ENCODE peak calls at places on chromosome 19, in six cellular contexts. G is mesendoderm, W is DND-41, U is NT2/D1, E is neural progenitor cell, Q is neuronal stem cell. V is an unnamed sample.

GRCh38 chr19:31054430-31054829 is 294.8 kb downstream of the TSHZ3 start:
- DNase-seq in W (peak; percentile 24), E (peak; percentile 82), G (peak; percentile 92), Q (peak; percentile 40), U (peak; percentile 20), V (peak; percentile 74)

GRCh38 chr19:11420429-11420893 is 1.3 kb upstream of the RGL3 start:
- DNase-seq in W (no peak), Q (no peak), G (no peak), E (peak; percentile 44), U (no peak), V (peak; percentile 67)

GRCh38 chr19:43759515-43759914 is 4.8 kb upstream of the SMG9 start:
- DNase-seq in G (peak; percentile 37), E (no peak), W (no peak), Q (no peak), U (no peak), V (peak; percentile 93)

GRCh38 chr19:46390121-46390858 is 23.1 kb downstream of the CCDC8 start:
- DNase-seq in W (no peak), E (no peak), U (no peak), G (no peak), Q (no peak), V (no peak)

GRCh38 chr19:45385392-45386221 is 15.2 kb upstream of the ERCC2 start:
- DNase-seq in U (no peak), Q (no peak), E (peak; percentile 19), W (no peak), G (peak; percentile 52), V (peak; percentile 48)

GRCh38 chr19:18967358-18968146 is 26.5 kb upstream of the HOMER3 start:
- DNase-seq in G (no peak), Q (no peak), W (no peak), E (no peak), U (no peak), V (peak; percentile 85)

GRCh38 chr19:43467730-43468129 is 2.3 kb upstream of the LYPD3 start:
- DNase-seq in G (no peak), W (no peak), E (no peak), Q (no peak), U (no peak), V (peak; percentile 59)

GRCh38 chr19:33429891-33430673 is 56.6 kb downstream of the CEBPG start:
- DNase-seq in Q (no peak), U (no peak), G (no peak), W (peak; percentile 14), E (no peak), V (no peak)

GRCh38 chr19:45809643-45810159 is 5.4 kb downstream of the RSPH6A start:
- DNase-seq in U (no peak), G (peak; percentile 51), E (no peak), W (peak; percentile 81), Q (no peak), V (peak; percentile 58)

GRCh38 chr19:35069706-35070105 is 28.2 kb downstream of the HPN start:
- DNase-seq in Q (no peak), U (no peak), G (no peak), E (no peak), W (no peak), V (no peak)

GRCh38 chr19:28296506-28296905 is 916.4 kb downstream of the UQCRFS1 start:
- DNase-seq in U (no peak), G (no peak), Q (no peak), W (no peak), E (no peak), V (peak; percentile 90)

GRCh38 chr19:58372311-58373133 is 8.3 kb downstream of the ZNF837 start:
- DNase-seq in U (no peak), W (no peak), Q (no peak), G (peak; percentile 65), E (no peak), V (peak; percentile 26)

GRCh38 chr19:58453743-58454142 is 2.3 kb downstream of the ZNF324B start:
- DNase-seq in E (no peak), G (no peak), Q (no peak), U (no peak), W (no peak), V (no peak)

GRCh38 chr19:2867025-2867991 is at the start of gene ZNF556:
- DNase-seq in W (peak; percentile 32), E (no peak), Q (no peak), U (no peak), G (no peak), V (peak; percentile 12)

GRCh38 chr19:2485428-2485827 is 9.5 kb downstream of the GADD45B start:
- DNase-seq in U (no peak), G (no peak), W (no peak), Q (no peak), E (no peak), V (no peak)

GRCh38 chr19:47391510-47392223 is 27.7 kb downstream of the MEIS3 start:
- DNase-seq in G (peak; percentile 99), W (peak; percentile 78), Q (peak; percentile 52), E (peak; percentile 78), U (peak; percentile 92), V (peak; percentile 76)

GRCh38 chr19:3725121-3725520 is 16.9 kb downstream of the TJP3 start:
- DNase-seq in U (no peak), Q (no peak), W (no peak), E (no peak), G (no peak), V (no peak)

GRCh38 chr19:33458807-33459206 is 62.8 kb downstream of the PEPD start:
- DNase-seq in W (no peak), E (no peak), U (no peak), Q (no peak), G (no peak), V (no peak)

GRCh38 chr19:3844596-3844995 is 24.2 kb downstream of the ZFR2 start:
- DNase-seq in G (no peak), U (no peak), E (no peak), W (no peak), Q (no peak), V (no peak)

GRCh38 chr19:39599116-39599515 is 3.2 kb upstream of the LGALS13 start:
- DNase-seq in W (peak; percentile 66), U (peak; percentile 20), Q (peak; percentile 53), G (peak; percentile 54), E (peak; percentile 77), V (peak; percentile 51)

GRCh38 chr19:18308051-18308947 is 14.6 kb downstream of the LSM4 start:
- DNase-seq in E (no peak), W (no peak), G (no peak), Q (no peak), U (no peak), V (no peak)

GRCh38 chr19:17686592-17687042 is 1.5 kb downstream of the UNC13A start:
- DNase-seq in U (no peak), W (no peak), E (peak; percentile 66), Q (no peak), G (peak; percentile 89), V (peak; percentile 49)

GRCh38 chr19:41906916-41907680 is 21.2 kb downstream of the ERFL start:
- DNase-seq in U (no peak), G (no peak), W (no peak), Q (no peak), E (no peak), V (no peak)

GRCh38 chr19:45050036-45050435 is 11.2 kb downstream of the CLASRP start:
- DNase-seq in W (no peak), G (no peak), E (no peak), U (no peak), Q (no peak), V (peak; percentile 12)

GRCh38 chr19:35268546-35269424 is at the start of gene USF2:
- DNase-seq in W (peak; percentile 75), Q (peak; percentile 48), G (peak; percentile 81), E (peak; percentile 89), U (no peak), V (peak; percentile 84)

GRCh38 chr19:40672573-40673299 is 17.7 kb downstream of the NUMBL start:
- DNase-seq in G (no peak), W (no peak), E (no peak), U (no peak), Q (no peak), V (no peak)

GRCh38 chr19:20039203-20039723 is at the start of gene ZNF682:
- DNase-seq in E (peak; percentile 99), U (peak; percentile 96), G (peak; percentile 99), W (peak; percentile 97), Q (peak; percentile 95), V (peak; percentile 99)

GRCh38 chr19:45368737-45369340 is 1.5 kb downstream of the ERCC2 start:
- DNase-seq in E (peak; percentile 26), G (peak; percentile 67), Q (no peak), W (no peak), U (no peak), V (no peak)

GRCh38 chr19:22634450-22634827 is 315 bp downstream of the ZNF492 start:
- DNase-seq in W (no peak), G (no peak), Q (no peak), U (no peak), E (no peak), V (peak; percentile 50)
- H3K9ac ChIP-seq in W (peak overlapping the region; percentile 89), G (no peak overlapping the region), Q (no peak overlapping the region), U (peak overlapping the region; percentile 99), E (no peak overlapping the region), V (peak overlapping the region; percentile 84)

DNA sequence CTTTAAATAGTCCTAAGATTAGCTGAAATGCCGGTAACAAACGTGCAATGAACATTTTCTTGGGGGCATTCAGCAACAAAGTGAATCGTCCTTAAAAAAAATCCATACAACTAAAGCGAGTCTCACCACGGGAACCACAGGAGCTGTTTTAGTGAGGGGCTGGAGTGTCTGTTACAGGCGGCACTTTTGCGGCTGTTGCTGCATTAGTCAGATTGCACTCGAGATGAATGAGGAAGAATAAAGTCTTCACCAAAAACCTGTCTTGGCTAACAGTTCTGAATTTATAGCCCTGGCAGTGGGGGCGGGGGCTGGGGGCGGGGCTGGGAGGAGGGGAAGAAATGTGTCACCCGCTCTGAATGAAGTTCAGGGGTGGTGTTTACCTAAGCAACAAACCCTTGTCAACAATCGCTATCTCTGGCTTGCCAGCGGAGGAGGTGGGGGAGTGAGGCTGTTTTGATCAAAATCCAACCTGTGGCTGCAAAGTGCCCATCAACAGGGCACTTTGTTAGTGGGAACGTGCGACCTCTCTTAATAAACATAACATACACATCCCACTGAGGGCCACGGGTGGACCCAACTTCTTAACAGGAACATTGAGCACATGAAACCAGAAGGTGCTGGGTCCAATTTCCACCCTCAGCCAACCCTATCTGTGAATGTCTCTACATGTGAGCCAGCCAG is 44.5 kb downstream of the RFX2 start:
- DNase-seq in G (peak; percentile 91), Q (no peak), W (peak; percentile 29), E (no peak), U (no peak), V (peak; percentile 85)
- H3K9ac ChIP-seq in G (no peak overlapping the region), Q (no peak overlapping the region), W (no peak overlapping the region), E (no peak overlapping the region), U (no peak overlapping the region), V (peak overlapping the region; percentile 82)

DNA sequence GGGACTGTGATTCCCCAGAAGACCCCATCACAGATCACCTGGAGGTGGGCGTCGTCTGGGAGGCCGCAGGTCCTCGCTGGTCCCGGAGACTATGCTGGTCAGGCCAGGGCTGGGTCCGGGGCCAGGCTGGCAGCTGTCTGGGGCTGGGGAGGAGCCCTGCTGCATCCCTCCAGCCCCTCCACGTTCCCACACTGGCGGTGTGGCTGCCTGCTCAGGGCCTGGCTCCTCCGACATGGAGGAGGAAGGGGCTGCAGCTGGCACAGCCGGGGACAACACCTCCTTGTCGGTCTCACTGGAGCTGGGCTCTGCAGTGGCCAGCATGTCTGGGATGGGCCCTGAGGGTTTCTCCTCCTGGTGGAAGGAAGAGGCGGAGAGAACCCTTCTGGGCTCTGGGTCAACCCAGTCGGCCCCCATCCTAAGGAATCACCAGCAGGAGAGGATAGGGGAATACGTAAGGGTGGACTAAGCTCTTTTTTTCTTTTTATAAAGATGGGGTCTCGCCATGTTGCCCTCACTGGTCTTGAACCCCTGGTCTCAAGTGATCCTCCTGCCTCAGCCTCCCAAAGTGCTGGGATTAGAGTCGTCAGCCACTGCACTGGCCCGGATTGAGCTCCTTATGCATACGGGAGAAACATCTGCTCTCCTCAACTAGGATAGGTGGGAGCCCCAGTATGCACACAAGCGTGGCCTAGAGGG is 828 bp downstream of the ZNF414 start:
- DNase-seq in W (no peak), U (no peak), G (peak; percentile 40), Q (no peak), E (no peak), V (peak; percentile 30)
- H3K9ac ChIP-seq in W (peak overlapping the region; percentile 85), U (peak overlapping the region; percentile 88), G (peak overlapping the region; percentile 74), Q (peak overlapping the region; percentile 80), E (peak overlapping the region; percentile 25), V (peak overlapping the region; percentile 92)

GRCh38 chr19:1470864-1471513 is 8.0 kb downstream of the C19orf25 start:
- DNase-seq in W (no peak), E (peak; percentile 92), U (no peak), G (peak; percentile 66), Q (peak; percentile 74), V (peak; percentile 59)
- H3K9ac ChIP-seq in W (peak overlapping the region; percentile 39), E (no peak overlapping the region), U (peak overlapping the region; percentile 47), G (no peak overlapping the region), Q (peak overlapping the region; percentile 87), V (peak overlapping the region; percentile 33)